ENCODE peak calls at places on chromosomes 12 and 14, in eight cellular contexts. One of them, this sample, is unnamed.
A peak's percentile ranks its signal among the peaks of the same experiment; 100 is the strongest.

GRCh38 chr12:94649349-94650142 is 811 bp downstream of the TMCC3 start:
- DNase-seq in cardiac muscle cell: peak; percentile 40
- DNase-seq in left ventricle myocardium inferior: peak; percentile 43
- DNase-seq in CD4-positive, alpha-beta T cell: peak; percentile 11
- DNase-seq in CD4-positive, alpha-beta memory T cell: peak; percentile 30
- DNase-seq in CD8-positive, alpha-beta T cell: peak; percentile 19
- DNase-seq in HL-60: no peak
- DNase-seq in heart left ventricle: peak; percentile 52
- DNase-seq in this sample: no peak

GRCh38 chr14:21066882-21067502 is 3.1 kb upstream of the ARHGEF40 start:
- DNase-seq in CD4-positive, alpha-beta memory T cell: peak; percentile 25
- DNase-seq in heart left ventricle: no peak
- DNase-seq in left ventricle myocardium inferior: no peak
- DNase-seq in CD4-positive, alpha-beta T cell: no peak
- DNase-seq in cardiac muscle cell: no peak
- DNase-seq in CD8-positive, alpha-beta T cell: no peak
- DNase-seq in HL-60: no peak
- DNase-seq in this sample: no peak

GRCh38 chr12:130876758-130877157 is 4.9 kb downstream of the RAN start:
- DNase-seq in heart left ventricle: no peak
- DNase-seq in CD8-positive, alpha-beta T cell: no peak
- DNase-seq in HL-60: peak; percentile 5
- DNase-seq in left ventricle myocardium inferior: no peak
- DNase-seq in cardiac muscle cell: no peak
- DNase-seq in CD4-positive, alpha-beta memory T cell: no peak
- DNase-seq in CD4-positive, alpha-beta T cell: no peak
- DNase-seq in this sample: no peak

GRCh38 chr14:99317231-99318090 is 45.5 kb upstream of the BCL11B start:
- DNase-seq in heart left ventricle: no peak
- DNase-seq in CD8-positive, alpha-beta T cell: no peak
- DNase-seq in HL-60: no peak
- DNase-seq in CD4-positive, alpha-beta memory T cell: no peak
- DNase-seq in left ventricle myocardium inferior: no peak
- DNase-seq in cardiac muscle cell: no peak
- DNase-seq in CD4-positive, alpha-beta T cell: no peak
- DNase-seq in this sample: no peak

GRCh38 chr12:15856097-15856982 is 25.8 kb upstream of the STRAP start:
- DNase-seq in cardiac muscle cell: peak; percentile 63
- DNase-seq in CD4-positive, alpha-beta T cell: no peak
- DNase-seq in heart left ventricle: peak; percentile 37
- DNase-seq in CD8-positive, alpha-beta T cell: peak; percentile 43
- DNase-seq in HL-60: no peak
- DNase-seq in left ventricle myocardium inferior: no peak
- DNase-seq in CD4-positive, alpha-beta memory T cell: peak; percentile 59
- DNase-seq in this sample: no peak

GRCh38 chr12:109818253-109818652 is 14.9 kb downstream of the TRPV4 start:
- DNase-seq in cardiac muscle cell: no peak
- DNase-seq in CD4-positive, alpha-beta T cell: no peak
- DNase-seq in HL-60: no peak
- DNase-seq in CD4-positive, alpha-beta memory T cell: no peak
- DNase-seq in CD8-positive, alpha-beta T cell: no peak
- DNase-seq in left ventricle myocardium inferior: no peak
- DNase-seq in heart left ventricle: no peak
- DNase-seq in this sample: no peak

GRCh38 chr12:89307665-89308253 is 44.5 kb downstream of the DUSP6 start:
- DNase-seq in CD4-positive, alpha-beta T cell: no peak
- DNase-seq in heart left ventricle: no peak
- DNase-seq in CD8-positive, alpha-beta T cell: no peak
- DNase-seq in cardiac muscle cell: no peak
- DNase-seq in left ventricle myocardium inferior: no peak
- DNase-seq in CD4-positive, alpha-beta memory T cell: no peak
- DNase-seq in HL-60: no peak
- DNase-seq in this sample: no peak

GRCh38 chr12:115998119-115998633 is 279.3 kb downstream of the MED13L start:
- DNase-seq in left ventricle myocardium inferior: no peak
- DNase-seq in HL-60: no peak
- DNase-seq in heart left ventricle: no peak
- DNase-seq in CD8-positive, alpha-beta T cell: no peak
- DNase-seq in CD4-positive, alpha-beta T cell: no peak
- DNase-seq in CD4-positive, alpha-beta memory T cell: peak; percentile 39
- DNase-seq in cardiac muscle cell: peak; percentile 59
- DNase-seq in this sample: peak; percentile 27

GRCh38 chr14:78399316-78399889 is 229.2 kb downstream of the NRXN3 start:
- DNase-seq in cardiac muscle cell: peak; percentile 77
- DNase-seq in heart left ventricle: no peak
- DNase-seq in CD8-positive, alpha-beta T cell: no peak
- DNase-seq in HL-60: no peak
- DNase-seq in left ventricle myocardium inferior: no peak
- DNase-seq in CD4-positive, alpha-beta memory T cell: no peak
- DNase-seq in CD4-positive, alpha-beta T cell: no peak
- DNase-seq in this sample: no peak

GRCh38 chr12:40144023-40144422 is 38.1 kb upstream of the SLC2A13 start:
- DNase-seq in cardiac muscle cell: no peak
- DNase-seq in heart left ventricle: no peak
- DNase-seq in CD4-positive, alpha-beta T cell: no peak
- DNase-seq in CD8-positive, alpha-beta T cell: no peak
- DNase-seq in HL-60: no peak
- DNase-seq in left ventricle myocardium inferior: no peak
- DNase-seq in CD4-positive, alpha-beta memory T cell: peak; percentile 5
- DNase-seq in this sample: no peak

GRCh38 chr12:116524964-116525379 is 34.2 kb upstream of the MAP1LC3B2 start:
- DNase-seq in CD4-positive, alpha-beta memory T cell: no peak
- DNase-seq in CD8-positive, alpha-beta T cell: no peak
- DNase-seq in HL-60: no peak
- DNase-seq in cardiac muscle cell: no peak
- DNase-seq in heart left ventricle: no peak
- DNase-seq in CD4-positive, alpha-beta T cell: no peak
- DNase-seq in left ventricle myocardium inferior: no peak
- DNase-seq in this sample: no peak

GRCh38 chr12:105322070-105322469 is 8.4 kb upstream of the C12orf75 start:
- DNase-seq in heart left ventricle: no peak
- DNase-seq in HL-60: no peak
- DNase-seq in CD8-positive, alpha-beta T cell: no peak
- DNase-seq in cardiac muscle cell: no peak
- DNase-seq in CD4-positive, alpha-beta T cell: no peak
- DNase-seq in CD4-positive, alpha-beta memory T cell: no peak
- DNase-seq in left ventricle myocardium inferior: no peak
- DNase-seq in this sample: no peak

GRCh38 chr14:73240816-73241480 is 3.6 kb downstream of the PAPLN start:
- DNase-seq in HL-60: no peak
- DNase-seq in CD4-positive, alpha-beta T cell: no peak
- DNase-seq in CD4-positive, alpha-beta memory T cell: no peak
- DNase-seq in heart left ventricle: no peak
- DNase-seq in CD8-positive, alpha-beta T cell: no peak
- DNase-seq in cardiac muscle cell: no peak
- DNase-seq in left ventricle myocardium inferior: no peak
- DNase-seq in this sample: no peak
- H3K27me3 ChIP-seq in HL-60: peaks cover 14% of the 10 kb centered on the region
- H3K27me3 ChIP-seq in CD4-positive, alpha-beta T cell: peaks cover 76% of the 10 kb centered on the region
- H3K27me3 ChIP-seq in CD4-positive, alpha-beta memory T cell: peaks cover 13% of the 10 kb centered on the region
- H3K27me3 ChIP-seq in heart left ventricle: peaks cover 15% of the 10 kb centered on the region
- H3K27me3 ChIP-seq in CD8-positive, alpha-beta T cell: peaks cover 24% of the 10 kb centered on the region
- H3K27me3 ChIP-seq in cardiac muscle cell: peaks cover 98% of the 10 kb centered on the region
- H3K27me3 ChIP-seq in left ventricle myocardium inferior: peaks cover 96% of the 10 kb centered on the region
- H3K27me3 ChIP-seq in this sample: peaks cover 25% of the 10 kb centered on the region

GRCh38 chr12:169528-170360 is 44.2 kb downstream of the SLC6A12 start:
- DNase-seq in CD4-positive, alpha-beta T cell: no peak
- DNase-seq in heart left ventricle: no peak
- DNase-seq in HL-60: no peak
- DNase-seq in cardiac muscle cell: no peak
- DNase-seq in CD4-positive, alpha-beta memory T cell: no peak
- DNase-seq in left ventricle myocardium inferior: no peak
- DNase-seq in CD8-positive, alpha-beta T cell: no peak
- DNase-seq in this sample: no peak
- H3K27me3 ChIP-seq in CD4-positive, alpha-beta T cell: no peaks in the 10 kb centered on the region
- H3K27me3 ChIP-seq in heart left ventricle: no peaks in the 10 kb centered on the region
- H3K27me3 ChIP-seq in HL-60: no peaks in the 10 kb centered on the region
- H3K27me3 ChIP-seq in cardiac muscle cell: no peaks in the 10 kb centered on the region
- H3K27me3 ChIP-seq in CD4-positive, alpha-beta memory T cell: no peaks in the 10 kb centered on the region
- H3K27me3 ChIP-seq in left ventricle myocardium inferior: peaks cover 3% of the 10 kb centered on the region
- H3K27me3 ChIP-seq in CD8-positive, alpha-beta T cell: no peaks in the 10 kb centered on the region
- H3K27me3 ChIP-seq in this sample: peaks cover 5% of the 10 kb centered on the region

GRCh38 chr12:120370343-120371243 is 1.6 kb upstream of the MSI1 start:
- DNase-seq in CD4-positive, alpha-beta T cell: no peak
- DNase-seq in CD4-positive, alpha-beta memory T cell: no peak
- DNase-seq in HL-60: no peak
- DNase-seq in cardiac muscle cell: no peak
- DNase-seq in left ventricle myocardium inferior: no peak
- DNase-seq in CD8-positive, alpha-beta T cell: no peak
- DNase-seq in heart left ventricle: no peak
- DNase-seq in this sample: no peak
- H3K27me3 ChIP-seq in CD4-positive, alpha-beta T cell: peaks cover 84% of the 10 kb centered on the region
- H3K27me3 ChIP-seq in CD4-positive, alpha-beta memory T cell: peaks cover 36% of the 10 kb centered on the region
- H3K27me3 ChIP-seq in HL-60: peaks cover 44% of the 10 kb centered on the region
- H3K27me3 ChIP-seq in cardiac muscle cell: no peaks in the 10 kb centered on the region
- H3K27me3 ChIP-seq in left ventricle myocardium inferior: peaks cover 72% of the 10 kb centered on the region
- H3K27me3 ChIP-seq in CD8-positive, alpha-beta T cell: peaks cover 33% of the 10 kb centered on the region
- H3K27me3 ChIP-seq in heart left ventricle: no peaks in the 10 kb centered on the region
- H3K27me3 ChIP-seq in this sample: peaks cover 77% of the 10 kb centered on the region

GRCh38 chr12:71592841-71593240 is 70.8 kb downstream of the ZFC3H1 start:
- DNase-seq in CD4-positive, alpha-beta memory T cell: no peak
- DNase-seq in CD8-positive, alpha-beta T cell: no peak
- DNase-seq in heart left ventricle: no peak
- DNase-seq in HL-60: no peak
- DNase-seq in CD4-positive, alpha-beta T cell: no peak
- DNase-seq in left ventricle myocardium inferior: no peak
- DNase-seq in cardiac muscle cell: no peak
- DNase-seq in this sample: no peak
- H3K27me3 ChIP-seq in CD4-positive, alpha-beta memory T cell: peaks cover 4% of the 10 kb centered on the region
- H3K27me3 ChIP-seq in CD8-positive, alpha-beta T cell: no peaks in the 10 kb centered on the region
- H3K27me3 ChIP-seq in heart left ventricle: no peaks in the 10 kb centered on the region
- H3K27me3 ChIP-seq in HL-60: no peaks in the 10 kb centered on the region
- H3K27me3 ChIP-seq in CD4-positive, alpha-beta T cell: peaks cover 18% of the 10 kb centered on the region
- H3K27me3 ChIP-seq in left ventricle myocardium inferior: peaks cover 65% of the 10 kb centered on the region
- H3K27me3 ChIP-seq in cardiac muscle cell: no peaks in the 10 kb centered on the region
- H3K27me3 ChIP-seq in this sample: peaks cover 3% of the 10 kb centered on the region

GRCh38 chr12:120642086-120642485 is 1.7 kb downstream of the CABP1 start:
- DNase-seq in HL-60: no peak
- DNase-seq in CD4-positive, alpha-beta T cell: no peak
- DNase-seq in left ventricle myocardium inferior: no peak
- DNase-seq in cardiac muscle cell: no peak
- DNase-seq in heart left ventricle: no peak
- DNase-seq in CD4-positive, alpha-beta memory T cell: no peak
- DNase-seq in CD8-positive, alpha-beta T cell: no peak
- DNase-seq in this sample: no peak

GRCh38 chr12:120643574-120643973 is 3.1 kb downstream of the CABP1 start:
- DNase-seq in left ventricle myocardium inferior: no peak
- DNase-seq in CD4-positive, alpha-beta memory T cell: no peak
- DNase-seq in heart left ventricle: no peak
- DNase-seq in HL-60: no peak
- DNase-seq in CD4-positive, alpha-beta T cell: no peak
- DNase-seq in CD8-positive, alpha-beta T cell: no peak
- DNase-seq in cardiac muscle cell: no peak
- DNase-seq in this sample: no peak

GRCh38 chr12:120639771-120640721 is at the start of gene CABP1:
- DNase-seq in left ventricle myocardium inferior: no peak
- DNase-seq in HL-60: no peak
- DNase-seq in cardiac muscle cell: peak; percentile 53
- DNase-seq in CD8-positive, alpha-beta T cell: peak; percentile 67
- DNase-seq in CD4-positive, alpha-beta memory T cell: peak; percentile 34
- DNase-seq in CD4-positive, alpha-beta T cell: peak; percentile 66
- DNase-seq in heart left ventricle: no peak
- DNase-seq in this sample: no peak

GRCh38 chr12:120640840-120641833 is 711 bp downstream of the CABP1 start:
- DNase-seq in CD4-positive, alpha-beta memory T cell: peak; percentile 57
- DNase-seq in HL-60: no peak
- DNase-seq in CD4-positive, alpha-beta T cell: peak; percentile 26
- DNase-seq in left ventricle myocardium inferior: peak; percentile 43
- DNase-seq in CD8-positive, alpha-beta T cell: peak; percentile 59
- DNase-seq in heart left ventricle: peak; percentile 54
- DNase-seq in cardiac muscle cell: peak; percentile 90
- DNase-seq in this sample: no peak

DNA sequence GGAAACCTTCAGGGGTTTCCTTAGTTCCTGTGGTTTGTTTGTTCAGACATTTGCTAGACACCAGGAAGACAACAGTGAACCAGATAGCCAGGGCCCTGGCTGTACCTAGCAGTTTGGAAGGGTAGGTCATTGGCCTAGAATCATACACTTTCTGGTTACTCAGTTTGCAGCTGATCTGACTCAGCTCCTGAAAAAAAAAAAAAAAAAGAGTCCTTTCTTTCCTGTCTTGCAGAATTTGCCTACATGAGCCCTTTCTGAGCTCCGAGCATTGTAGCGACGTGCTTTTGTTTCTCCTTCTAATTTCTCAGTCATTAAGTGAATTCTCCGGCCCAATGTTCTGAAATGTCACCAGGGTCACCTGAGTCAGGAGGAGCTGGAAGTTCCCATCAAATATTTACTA is 2.4 kb downstream of the CABP1 start:
- DNase-seq in left ventricle myocardium inferior: no peak
- DNase-seq in heart left ventricle: no peak
- DNase-seq in HL-60: no peak
- DNase-seq in CD8-positive, alpha-beta T cell: no peak
- DNase-seq in CD4-positive, alpha-beta memory T cell: no peak
- DNase-seq in cardiac muscle cell: no peak
- DNase-seq in CD4-positive, alpha-beta T cell: no peak
- DNase-seq in this sample: no peak
- H3K27me3 ChIP-seq in left ventricle myocardium inferior: peaks cover 66% of the 10 kb centered on the region
- H3K27me3 ChIP-seq in heart left ventricle: peaks cover 17% of the 10 kb centered on the region
- H3K27me3 ChIP-seq in HL-60: peaks cover 32% of the 10 kb centered on the region
- H3K27me3 ChIP-seq in CD8-positive, alpha-beta T cell: peaks cover 14% of the 10 kb centered on the region
- H3K27me3 ChIP-seq in CD4-positive, alpha-beta memory T cell: peaks cover 33% of the 10 kb centered on the region
- H3K27me3 ChIP-seq in cardiac muscle cell: peaks cover 79% of the 10 kb centered on the region
- H3K27me3 ChIP-seq in CD4-positive, alpha-beta T cell: peaks cover 60% of the 10 kb centered on the region
- H3K27me3 ChIP-seq in this sample: peaks cover 43% of the 10 kb centered on the region

DNA sequence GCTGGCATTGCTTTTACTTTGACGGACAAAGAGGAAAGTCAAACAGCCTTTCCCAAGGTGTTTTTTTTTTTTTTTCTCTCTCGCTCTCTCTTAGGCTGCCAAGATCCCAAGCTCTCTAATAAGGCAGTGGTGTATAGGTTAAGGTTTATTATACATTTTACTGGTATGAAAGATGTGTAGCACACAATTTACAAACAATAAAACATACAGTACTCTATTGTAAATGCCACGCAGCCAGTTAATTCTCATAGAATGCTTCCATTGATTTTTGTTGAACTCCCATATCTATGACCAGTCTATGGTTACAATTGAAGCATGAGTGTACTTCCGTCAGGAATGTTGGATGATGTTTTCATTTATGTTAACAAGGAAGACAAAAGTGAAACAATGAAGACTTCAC is 106.4 kb upstream of the GSC start:
- DNase-seq in heart left ventricle: no peak
- DNase-seq in cardiac muscle cell: no peak
- DNase-seq in CD4-positive, alpha-beta memory T cell: no peak
- DNase-seq in CD8-positive, alpha-beta T cell: no peak
- DNase-seq in CD4-positive, alpha-beta T cell: no peak
- DNase-seq in left ventricle myocardium inferior: no peak
- DNase-seq in HL-60: no peak
- DNase-seq in this sample: no peak
- H3K27me3 ChIP-seq in heart left ventricle: peaks cover 3% of the 10 kb centered on the region
- H3K27me3 ChIP-seq in cardiac muscle cell: no peaks in the 10 kb centered on the region
- H3K27me3 ChIP-seq in CD4-positive, alpha-beta memory T cell: no peaks in the 10 kb centered on the region
- H3K27me3 ChIP-seq in CD8-positive, alpha-beta T cell: no peaks in the 10 kb centered on the region
- H3K27me3 ChIP-seq in CD4-positive, alpha-beta T cell: no peaks in the 10 kb centered on the region
- H3K27me3 ChIP-seq in left ventricle myocardium inferior: peaks cover 88% of the 10 kb centered on the region
- H3K27me3 ChIP-seq in HL-60: no peaks in the 10 kb centered on the region
- H3K27me3 ChIP-seq in this sample: no peaks in the 10 kb centered on the region

GRCh38 chr14:36505193-36505815 is 14.7 kb downstream of the NKX2-1 start:
- DNase-seq in CD4-positive, alpha-beta T cell: no peak
- DNase-seq in left ventricle myocardium inferior: no peak
- DNase-seq in heart left ventricle: no peak
- DNase-seq in CD8-positive, alpha-beta T cell: no peak
- DNase-seq in CD4-positive, alpha-beta memory T cell: no peak
- DNase-seq in cardiac muscle cell: no peak
- DNase-seq in HL-60: no peak
- DNase-seq in this sample: no peak
- H3K27me3 ChIP-seq in CD4-positive, alpha-beta T cell: peaks cover 94% of the 10 kb centered on the region
- H3K27me3 ChIP-seq in left ventricle myocardium inferior: peaks cover 100% of the 10 kb centered on the region
- H3K27me3 ChIP-seq in heart left ventricle: peaks cover 84% of the 10 kb centered on the region
- H3K27me3 ChIP-seq in CD8-positive, alpha-beta T cell: peaks cover 36% of the 10 kb centered on the region
- H3K27me3 ChIP-seq in CD4-positive, alpha-beta memory T cell: peaks cover 33% of the 10 kb centered on the region
- H3K27me3 ChIP-seq in cardiac muscle cell: peaks cover 100% of the 10 kb centered on the region
- H3K27me3 ChIP-seq in HL-60: peaks cover 79% of the 10 kb centered on the region
- H3K27me3 ChIP-seq in this sample: peaks cover 75% of the 10 kb centered on the region

GRCh38 chr12:65016881-65017650 is 104.0 kb downstream of the WIF1 start:
- DNase-seq in cardiac muscle cell: no peak
- DNase-seq in heart left ventricle: no peak
- DNase-seq in CD8-positive, alpha-beta T cell: no peak
- DNase-seq in CD4-positive, alpha-beta T cell: no peak
- DNase-seq in HL-60: no peak
- DNase-seq in CD4-positive, alpha-beta memory T cell: no peak
- DNase-seq in left ventricle myocardium inferior: no peak
- DNase-seq in this sample: no peak
- H3K27me3 ChIP-seq in cardiac muscle cell: no peaks in the 10 kb centered on the region
- H3K27me3 ChIP-seq in heart left ventricle: no peaks in the 10 kb centered on the region
- H3K27me3 ChIP-seq in CD8-positive, alpha-beta T cell: no peaks in the 10 kb centered on the region
- H3K27me3 ChIP-seq in CD4-positive, alpha-beta T cell: no peaks in the 10 kb centered on the region
- H3K27me3 ChIP-seq in HL-60: peaks cover 3% of the 10 kb centered on the region
- H3K27me3 ChIP-seq in CD4-positive, alpha-beta memory T cell: no peaks in the 10 kb centered on the region
- H3K27me3 ChIP-seq in left ventricle myocardium inferior: peaks cover 36% of the 10 kb centered on the region
- H3K27me3 ChIP-seq in this sample: peaks cover 10% of the 10 kb centered on the region